ENCODE peak calls at places on chromosomes 13 and 19, in five cellular contexts. U, Q, O, L and F are unnamed samples.

GRCh38 chr19:8988204-8988603 is 22.0 kb downstream of the MUC16 start:
- DNase-seq in U (no peak), Q (no peak), L (no peak), O (peak), F (no peak)

GRCh38 chr13:100129605-100130004 is 40.7 kb downstream of the PCCA start:
- DNase-seq in L (no peak), Q (no peak), O (no peak), U (peak), F (no peak)

GRCh38 chr13:20714161-20714560 is 10.7 kb downstream of the IL17D start:
- DNase-seq in U (peak), Q (no peak), L (no peak), O (no peak), F (no peak)

GRCh38 chr13:110137677-110138008 is 169.3 kb downstream of the COL4A1 start:
- DNase-seq in U (peak), L (no peak), Q (no peak), O (peak), F (no peak)

GRCh38 chr13:101065314-101065713 is 351.0 kb downstream of the NALCN start:
- DNase-seq in Q (no peak), O (no peak), L (no peak), U (peak), F (no peak)

GRCh38 chr13:48660356-48661076 is 6.8 kb downstream of the CYSLTR2 start:
- DNase-seq in L (no peak), O (no peak), Q (no peak), U (no peak), F (no peak)

GRCh38 chr13:112005925-112006324 is 61.0 kb upstream of the SOX1 start:
- DNase-seq in O (no peak), L (no peak), Q (no peak), U (no peak), F (no peak)

GRCh38 chr13:21703846-21704245 is 33.0 kb downstream of the FGF9 start:
- DNase-seq in Q (no peak), O (no peak), L (no peak), U (no peak), F (no peak)

GRCh38 chr13:40589285-40590109 is 76.9 kb downstream of the FOXO1 start:
- DNase-seq in Q (no peak), L (no peak), U (peak), O (peak), F (no peak)

GRCh38 chr13:45333973-45334922 is 6.7 kb downstream of the TPT1 start:
- DNase-seq in O (peak), Q (no peak), L (no peak), U (peak), F (peak)

GRCh38 chr19:9054768-9055167 is 32.1 kb upstream of the OR1M1 start:
- DNase-seq in L (no peak), U (no peak), Q (no peak), O (no peak), F (no peak)

GRCh38 chr19:30311911-30312310 is 60.3 kb upstream of the ZNF536 start:
- DNase-seq in O (no peak), Q (no peak), U (no peak), L (no peak), F (no peak)

GRCh38 chr13:114311387-114311786 is 2.9 kb upstream of the CHAMP1 start:
- DNase-seq in Q (no peak), U (no peak), L (no peak), O (no peak), F (no peak)

GRCh38 chr13:60329221-60329983 is 67.6 kb upstream of the TDRD3 start:
- DNase-seq in Q (no peak), U (peak), L (no peak), O (peak), F (peak)

GRCh38 chr19:39539165-39539518 is 819 bp downstream of the EID2 start:
- DNase-seq in U (peak), L (no peak), O (peak), Q (no peak), F (peak)

GRCh38 chr13:75419656-75420055 is 62.3 kb downstream of the TBC1D4 start:
- DNase-seq in L (no peak), Q (no peak), O (no peak), U (no peak), F (no peak)

GRCh38 chr19:11495885-11496284 is 9.8 kb downstream of the ZNF653 start:
- DNase-seq in O (no peak), L (no peak), Q (no peak), U (no peak), F (no peak)

GRCh38 chr19:45428385-45429231 is 4.9 kb upstream of the ERCC1 start:
- DNase-seq in L (peak), O (peak), U (peak), Q (no peak), F (no peak)

GRCh38 chr13:107534548-107534947 is 680.8 kb downstream of the LIG4 start:
- DNase-seq in O (no peak), L (no peak), Q (no peak), U (peak), F (no peak)

GRCh38 chr13:48478401-48478800 is 54.5 kb downstream of the RCBTB2 start:
- DNase-seq in U (peak), L (no peak), Q (no peak), O (no peak), F (peak)

GRCh38 chr19:47377208-47377701 is 28.1 kb downstream of the DHX34 start:
- DNase-seq in U (no peak), Q (no peak), L (no peak), O (no peak), F (no peak)

GRCh38 chr19:14916848-14917247 is 24.4 kb upstream of the OR7C2 start:
- DNase-seq in L (no peak), Q (no peak), O (peak), U (no peak), F (no peak)
- TF ChIP-seq CTCF in L (no peak), Q (no peak), O (peak), U (no peak), F (no peak)

GRCh38 chr19:7342143-7342542 is 6.6 kb upstream of the ARHGEF18 start:
- DNase-seq in O (no peak), U (no peak), Q (no peak), L (no peak), F (no peak)

GRCh38 chr19:7340959-7341837 is 7.5 kb upstream of the ARHGEF18 start:
- DNase-seq in Q (peak), O (peak), L (peak), U (peak), F (peak)

GRCh38 chr19:7333198-7334118 is 15.3 kb upstream of the ARHGEF18 start:
- DNase-seq in O (no peak), L (peak), U (no peak), Q (no peak), F (no peak)

GRCh38 chr19:7336321-7336973 is 12.3 kb upstream of the ARHGEF18 start:
- DNase-seq in L (peak), U (no peak), O (no peak), Q (no peak), F (no peak)

GRCh38 chr19:7337380-7338194 is 11.2 kb upstream of the ARHGEF18 start:
- DNase-seq in Q (no peak), O (peak), L (peak), U (no peak), F (no peak)
- TF ChIP-seq CTCF in Q (no peak), O (peak), L (no peak), U (no peak), F (no peak)

GRCh38 chr13:50924025-50924424 is 14.4 kb downstream of the RNASEH2B start:
- DNase-seq in U (no peak), L (no peak), O (no peak), Q (no peak), F (no peak)
- TF ChIP-seq CTCF in U (no peak), L (no peak), O (no peak), Q (no peak), F (no peak)

DNA sequence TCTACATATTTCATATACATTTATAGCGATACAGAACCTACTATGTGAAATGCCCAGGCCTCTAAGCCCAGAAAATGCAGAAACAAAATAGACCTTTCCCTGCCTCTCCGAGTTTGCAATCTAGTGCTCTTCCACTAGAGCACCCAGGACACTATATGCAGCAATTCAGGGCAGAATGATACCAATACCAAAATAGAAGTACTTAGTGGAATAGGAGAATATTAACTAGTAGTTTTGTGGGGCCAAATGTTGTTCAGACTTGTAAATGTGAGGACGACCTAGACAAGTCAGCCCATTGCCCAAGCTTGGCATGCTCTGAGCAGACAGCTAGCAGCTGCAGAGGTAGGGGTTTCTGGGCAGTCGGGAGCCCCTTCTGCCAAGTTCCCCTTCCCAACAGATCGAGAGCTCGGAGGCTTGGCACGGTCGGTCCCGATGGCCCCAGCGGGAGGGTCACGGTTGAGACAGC is 35.8 kb upstream of the FLT1 start:
- DNase-seq in Q (no peak), L (no peak), U (peak), O (no peak), F (peak)
- TF ChIP-seq CTCF in Q (peak), L (no peak), U (peak), O (no peak), F (peak)

DNA sequence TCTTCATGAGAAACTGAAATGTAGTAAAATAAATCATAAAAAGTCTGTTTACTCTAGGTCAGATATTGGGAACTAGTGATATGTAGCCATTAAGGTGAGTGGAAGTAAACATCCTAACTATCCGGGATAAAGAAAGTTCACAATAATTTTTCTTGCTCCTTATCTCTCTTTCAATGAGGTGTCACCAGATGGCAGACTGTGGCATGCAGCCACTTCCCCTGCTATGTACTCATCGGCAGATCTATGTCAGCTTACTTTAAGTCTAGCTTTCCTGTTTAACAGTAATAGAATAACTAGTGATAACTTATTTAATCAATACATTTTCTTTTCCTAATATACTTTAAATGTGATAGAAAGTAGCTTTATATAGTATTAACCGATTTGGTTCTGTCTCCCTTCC is 181.9 kb downstream of the NDFIP2 start:
- DNase-seq in U (no peak), Q (no peak), O (no peak), L (no peak), F (no peak)
- TF ChIP-seq CTCF in U (no peak), Q (no peak), O (no peak), L (no peak), F (no peak)

GRCh38 chr13:76953921-76954320 is 5.6 kb downstream of the ACOD1 start:
- DNase-seq in U (no peak), L (no peak), Q (no peak), O (no peak), F (no peak)
- TF ChIP-seq CTCF in U (no peak), L (no peak), Q (no peak), O (no peak), F (no peak)

GRCh38 chr13:51538626-51539179 is 45.6 kb upstream of the WDFY2 start:
- DNase-seq in O (no peak), Q (no peak), U (no peak), L (no peak), F (no peak)

GRCh38 chr13:51541809-51542258 is 42.4 kb upstream of the WDFY2 start:
- DNase-seq in U (no peak), L (no peak), O (no peak), Q (no peak), F (no peak)

GRCh38 chr13:51541037-51541436 is 43.2 kb upstream of the WDFY2 start:
- DNase-seq in L (no peak), U (no peak), Q (no peak), O (no peak), F (no peak)

GRCh38 chr13:51542358-51542972 is 41.8 kb upstream of the WDFY2 start:
- DNase-seq in L (no peak), O (no peak), Q (no peak), U (no peak), F (no peak)

GRCh38 chr13:51539887-51540286 is 44.4 kb upstream of the WDFY2 start:
- DNase-seq in Q (no peak), U (peak), L (no peak), O (no peak), F (no peak)
- TF ChIP-seq CTCF in Q (no peak), U (no peak), L (no peak), O (no peak), F (no peak)

DNA sequence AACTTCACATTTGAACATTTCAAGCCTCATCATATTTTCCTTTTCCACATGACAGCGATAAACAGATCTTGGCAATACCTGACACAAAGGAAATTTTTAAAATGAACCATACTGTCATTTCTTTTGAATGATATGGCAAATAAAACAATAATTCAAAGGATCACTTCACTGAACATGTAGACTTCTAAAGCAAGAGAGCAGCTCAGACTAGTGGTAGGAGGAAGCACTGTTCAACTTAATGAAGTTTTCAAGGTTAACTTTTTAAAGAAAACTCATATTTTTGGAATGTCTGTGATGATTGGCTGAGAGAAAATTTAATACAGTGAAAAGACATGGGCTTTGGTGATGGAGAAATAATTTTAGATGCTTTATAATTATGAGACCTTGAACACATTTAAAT is 198.0 kb downstream of the OXGR1 start:
- DNase-seq in L (no peak), Q (no peak), O (no peak), U (no peak), F (no peak)
- TF ChIP-seq CTCF in L (peak), Q (no peak), O (no peak), U (no peak), F (no peak)